ENCODE peak calls at places on chromosomes 1 and 21, in eight cellular contexts. U is upper lobe of right lung, Z is Peyer's patch, D is coronary artery, H is ovary, P is AG04450, A is IMR-90, C is keratinocyte. I is an unnamed sample.

GRCh38 chr1:116909511-116910378 is at the start of gene PTGFRN:
- DNase-seq in A (peak; percentile 6), Z (no peak), D (peak; percentile 80), C (no peak), U (peak; percentile 89), P (no peak), H (peak; percentile 82), I (peak; percentile 32)

GRCh38 chr1:59107516-59107915 is 189.4 kb upstream of the FGGY start:
- DNase-seq in Z (no peak), H (no peak), C (no peak), D (peak; percentile 85), U (no peak), A (no peak), P (no peak), I (peak; percentile 56)

GRCh38 chr1:42439940-42440339 is 15.9 kb downstream of the ZMYND12 start:
- DNase-seq in D (no peak), Z (no peak), A (peak; percentile 82), H (no peak), C (no peak), U (no peak), P (peak; percentile 7), I (peak; percentile 75)

GRCh38 chr1:6784560-6785317 is 515 bp upstream of the CAMTA1 start:
- DNase-seq in A (peak; percentile 100), D (peak; percentile 100), P (peak; percentile 100), Z (peak; percentile 99), C (peak; percentile 100), U (peak; percentile 99), H (peak; percentile 99), I (peak; percentile 100)

GRCh38 chr1:79041666-79042065 is 35.1 kb upstream of the ADGRL4 start:
- DNase-seq in D (no peak), P (no peak), Z (no peak), H (no peak), A (peak; percentile 20), C (no peak), U (no peak), I (peak; percentile 27)

GRCh38 chr1:5720045-5720444 is 272.2 kb downstream of the NPHP4 start:
- DNase-seq in C (no peak), U (no peak), A (no peak), D (no peak), H (no peak), P (no peak), Z (no peak), I (no peak)

GRCh38 chr1:165666152-165666551 is 32.2 kb downstream of the ALDH9A1 start:
- DNase-seq in U (no peak), D (no peak), P (peak; percentile 6), A (peak; percentile 68), C (no peak), H (no peak), Z (no peak), I (peak; percentile 38)

GRCh38 chr1:222224576-222224975 is 323.3 kb downstream of the HHIPL2 start:
- DNase-seq in P (no peak), H (no peak), D (no peak), Z (no peak), U (no peak), C (no peak), A (peak; percentile 39), I (peak; percentile 53)

GRCh38 chr21:42413500-42413899 is 9.8 kb downstream of the UBASH3A start:
- DNase-seq in A (no peak), C (no peak), U (peak; percentile 27), D (no peak), Z (no peak), H (no peak), P (no peak), I (no peak)

GRCh38 chr1:161900155-161900554 is 123.5 kb downstream of the OLFML2B start:
- DNase-seq in D (no peak), U (no peak), A (no peak), Z (no peak), H (no peak), P (no peak), C (no peak), I (no peak)

GRCh38 chr1:219833214-219833816 is 95.0 kb downstream of the SLC30A10 start:
- DNase-seq in C (no peak), H (no peak), P (no peak), D (no peak), A (no peak), Z (no peak), U (no peak), I (no peak)

GRCh38 chr1:62452951-62453350 is 16.1 kb downstream of the USP1 start:
- DNase-seq in H (no peak), D (no peak), A (peak; percentile 56), C (no peak), Z (no peak), P (no peak), U (no peak), I (peak; percentile 51)

GRCh38 chr1:67647036-67647798 is 37.8 kb upstream of the GADD45A start:
- DNase-seq in U (no peak), P (no peak), D (no peak), Z (no peak), H (no peak), C (no peak), A (no peak), I (peak; percentile 26)

GRCh38 chr1:56081151-56081550 is 498.2 kb downstream of the PLPP3 start:
- DNase-seq in U (no peak), C (no peak), A (peak; percentile 93), D (peak; percentile 79), Z (no peak), P (peak; percentile 79), H (peak; percentile 31), I (peak; percentile 95)

GRCh38 chr1:65953170-65953569 is 160.5 kb downstream of the PDE4B start:
- DNase-seq in H (no peak), Z (no peak), A (no peak), D (no peak), U (no peak), C (no peak), P (no peak), I (no peak)

GRCh38 chr1:241269116-241269515 is 87.9 kb downstream of the RGS7 start:
- DNase-seq in U (no peak), A (no peak), D (no peak), C (no peak), Z (no peak), P (no peak), H (no peak), I (no peak)

GRCh38 chr1:222420621-222421020 is 127.3 kb downstream of the HHIPL2 start:
- DNase-seq in P (no peak), H (no peak), Z (peak; percentile 19), D (no peak), U (no peak), C (no peak), A (no peak), I (no peak)

DNA sequence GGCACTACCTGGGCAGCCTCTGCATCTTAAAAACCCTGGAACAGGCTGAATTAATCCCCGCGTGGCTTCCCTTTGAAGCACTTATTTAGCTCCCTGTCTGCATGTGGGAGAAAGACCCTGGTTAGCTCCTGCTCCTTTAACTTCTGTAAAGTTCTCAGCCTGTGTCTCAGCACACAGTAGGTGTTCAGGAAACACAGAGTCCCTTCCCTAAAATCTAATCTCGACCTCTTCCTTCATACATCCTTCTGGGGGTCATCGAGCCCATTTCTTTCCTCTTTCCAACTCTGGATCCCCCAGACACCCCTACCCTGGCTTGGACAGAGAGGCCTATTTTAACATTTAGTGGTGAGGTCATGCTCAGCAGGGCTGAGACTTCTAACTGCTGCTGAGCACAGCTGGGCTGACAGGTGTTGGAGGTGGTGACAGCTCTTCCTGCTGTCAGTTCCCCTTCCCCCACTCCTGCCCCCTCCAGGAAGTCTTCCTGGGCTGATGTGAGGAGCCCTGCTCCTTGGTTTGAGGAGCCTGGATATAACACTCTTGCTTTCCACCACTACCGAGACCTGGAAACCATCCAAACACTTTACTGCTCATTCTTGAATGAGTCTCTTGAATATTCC is 5.4 kb downstream of the E2F2 start:
- DNase-seq in A (no peak), U (no peak), Z (peak; percentile 62), P (no peak), C (no peak), H (no peak), D (no peak), I (no peak)
- H3K4me3 ChIP-seq in A (no peak overlapping the region), U (no peak overlapping the region), Z (no peak overlapping the region), P (no peak overlapping the region), C (no peak overlapping the region), H (no peak overlapping the region), D (no peak overlapping the region), I (no peak overlapping the region)

DNA sequence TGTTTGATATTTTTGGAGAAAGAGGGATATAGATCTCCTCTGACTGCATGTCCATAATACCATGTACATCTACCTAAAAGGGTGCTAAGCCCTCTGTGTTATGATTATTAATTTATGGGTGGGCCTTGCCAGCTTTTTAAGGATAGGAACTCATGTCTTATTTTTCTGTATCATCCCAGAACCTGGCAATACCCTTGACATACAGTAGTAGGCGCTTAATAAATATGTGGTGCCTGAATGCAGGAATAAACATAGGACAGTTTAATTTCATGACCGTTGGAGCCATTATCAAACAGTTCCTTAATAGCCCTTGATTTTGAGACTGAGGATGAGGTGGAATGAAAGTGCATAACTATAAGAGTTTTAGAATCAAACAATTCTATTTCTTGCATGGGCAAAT is 12.5 kb upstream of the ATP6V1G3 start:
- DNase-seq in H (no peak), C (no peak), U (no peak), Z (no peak), A (no peak), P (no peak), D (no peak), I (no peak)
- TF ChIP-seq CTCF in H (no peak), C (no peak), U (no peak), Z (no peak), A (no peak), P (no peak), D (no peak), I (no peak)

DNA sequence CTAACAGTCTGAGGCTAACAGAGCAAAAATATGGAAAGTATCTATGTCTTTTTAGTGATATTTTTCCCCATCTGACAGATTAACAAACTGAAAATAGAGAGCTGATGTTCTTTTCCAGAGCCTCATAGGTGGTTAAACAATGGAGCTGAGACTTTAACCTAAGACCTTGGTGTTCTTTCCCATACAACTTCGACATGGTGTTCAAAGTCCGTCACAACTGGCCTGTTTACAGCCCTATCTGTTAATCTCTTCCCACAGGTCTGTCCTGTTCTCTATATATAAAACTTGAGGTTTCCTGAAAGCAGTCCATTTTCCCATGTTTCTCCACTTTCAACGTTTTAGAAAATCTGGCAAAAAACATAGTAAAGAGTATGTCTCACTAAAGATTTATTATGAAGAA is 395.7 kb downstream of the BRINP2 start:
- DNase-seq in P (no peak), U (no peak), C (no peak), D (no peak), A (no peak), Z (no peak), H (no peak), I (no peak)
- H3K4me3 ChIP-seq in P (no peak overlapping the region), U (no peak overlapping the region), C (no peak overlapping the region), D (no peak overlapping the region), A (no peak overlapping the region), Z (no peak overlapping the region), H (no peak overlapping the region), I (no peak overlapping the region)

GRCh38 chr1:35223109-35223630 is 30.2 kb upstream of the SFPQ start:
- DNase-seq in D (no peak), A (no peak), H (no peak), Z (no peak), C (no peak), P (no peak), U (no peak), I (no peak)

GRCh38 chr1:35226546-35226945 is 33.6 kb upstream of the SFPQ start:
- DNase-seq in U (no peak), H (no peak), Z (no peak), C (no peak), P (no peak), A (no peak), D (no peak), I (no peak)

GRCh38 chr1:35220976-35221375 is 28.0 kb upstream of the SFPQ start:
- DNase-seq in H (no peak), Z (no peak), D (no peak), P (no peak), C (no peak), A (no peak), U (no peak), I (no peak)

GRCh38 chr1:35222322-35223108 is 29.6 kb upstream of the SFPQ start:
- DNase-seq in D (no peak), P (peak; percentile 50), C (no peak), H (no peak), A (peak; percentile 87), Z (no peak), U (no peak), I (peak; percentile 91)
- TF ChIP-seq CTCF in D (no peak), P (no peak), C (no peak), H (no peak), A (no peak), Z (no peak), U (no peak), I (no peak)